ENCODE peak calls at places on chromosomes 2 and 18, in four cellular contexts. E, C, I and M are unnamed samples. For H3K4me1, the result is how much of the 10 kb centered on the place peaks cover.

GRCh38 chr2:170836027-170836426 is 19.3 kb downstream of the GAD1 start:
- DNase-seq in E (no peak), C (no peak), I (no peak), M (no peak)

GRCh38 chr18:50560681-50561629 is 1.1 kb downstream of the MAPK4 start:
- DNase-seq in E (peak), C (peak), I (no peak), M (no peak)

GRCh38 chr2:38386377-38386776 is 9.3 kb upstream of the ATL2 start:
- DNase-seq in E (no peak), C (no peak), I (peak), M (no peak)

GRCh38 chr2:154263206-154263605 is 391.5 kb downstream of the GALNT13 start:
- DNase-seq in E (no peak), C (no peak), I (no peak), M (no peak)

GRCh38 chr2:69012310-69013122 is 463 bp upstream of the ANTXR1 start:
- DNase-seq in E (peak), C (peak), I (peak), M (peak)

GRCh38 chr2:134411828-134412638 is 158.2 kb downstream of the MGAT5 start:
- DNase-seq in E (peak), C (peak), I (peak), M (peak)

GRCh38 chr2:116810645-116811044 is 1003.8 kb upstream of the DDX18 start:
- DNase-seq in E (no peak), C (no peak), I (no peak), M (no peak)

GRCh38 chr2:54310314-54310713 is 54.3 kb upstream of the TSPYL6 start:
- DNase-seq in E (no peak), C (no peak), I (peak), M (no peak)

GRCh38 chr2:108169982-108170625 is 69.7 kb upstream of the SULT1C3 start:
- DNase-seq in E (peak), C (peak), I (peak), M (peak)

GRCh38 chr18:58997811-58998337 is 133.2 kb downstream of the ZNF532 start:
- DNase-seq in E (no peak), C (no peak), I (peak), M (no peak)

GRCh38 chr2:75982750-75983149 is 272.0 kb upstream of the GCFC2 start:
- DNase-seq in E (no peak), C (peak), I (no peak), M (no peak)

GRCh38 chr18:67131498-67131897 is 385.0 kb downstream of the DSEL start:
- DNase-seq in E (no peak), C (peak), I (no peak), M (no peak)

GRCh38 chr2:30213326-30213725 is 18.0 kb upstream of the LBH start:
- DNase-seq in E (no peak), C (no peak), I (no peak), M (no peak)

GRCh38 chr2:181998045-181998444 is 12.4 kb downstream of the PPP1R1C start:
- DNase-seq in E (no peak), C (no peak), I (peak), M (no peak)

GRCh38 chr2:215396595-215397313 is 39.1 kb downstream of the FN1 start:
- DNase-seq in E (no peak), C (no peak), I (peak), M (no peak)

GRCh38 chr2:164054651-164055050 is 318.8 kb upstream of the FIGN start:
- DNase-seq in E (no peak), C (no peak), I (no peak), M (no peak)

GRCh38 chr2:26887142-26887541 is 39.2 kb downstream of the DPYSL5 start:
- DNase-seq in E (no peak), C (no peak), I (no peak), M (peak)

GRCh38 chr2:241739651-241740050 is 5.2 kb downstream of the D2HGDH start:
- DNase-seq in E (no peak), C (no peak), I (peak), M (no peak)

GRCh38 chr2:57981369-57981768 is 65.2 kb upstream of the VRK2 start:
- DNase-seq in E (no peak), C (no peak), I (peak), M (no peak)

GRCh38 chr18:31684279-31685096 is at the start of gene B4GALT6:
- DNase-seq in E (peak), C (peak), I (peak), M (peak)

GRCh38 chr18:55396267-55396905 is 191.6 kb downstream of the TCF4 start:
- DNase-seq in E (no peak), C (no peak), I (no peak), M (no peak)

GRCh38 chr2:11568436-11568835 is 34.6 kb downstream of the GREB1 start:
- DNase-seq in E (no peak), C (no peak), I (no peak), M (no peak)

GRCh38 chr2:201235865-201236811 is 24.2 kb upstream of the CASP8 start:
- DNase-seq in E (peak), C (peak), I (peak), M (peak)

GRCh38 chr2:109160714-109161440 is 31.9 kb downstream of the SH3RF3 start:
- DNase-seq in E (peak), C (no peak), I (no peak), M (no peak)

GRCh38 chr2:187372213-187372612 is 75.8 kb downstream of the CALCRL start:
- DNase-seq in E (no peak), C (no peak), I (peak), M (no peak)
- H3K4me2 ChIP-seq in E (no peak), C (no peak), I (no peak), M (no peak)

DNA sequence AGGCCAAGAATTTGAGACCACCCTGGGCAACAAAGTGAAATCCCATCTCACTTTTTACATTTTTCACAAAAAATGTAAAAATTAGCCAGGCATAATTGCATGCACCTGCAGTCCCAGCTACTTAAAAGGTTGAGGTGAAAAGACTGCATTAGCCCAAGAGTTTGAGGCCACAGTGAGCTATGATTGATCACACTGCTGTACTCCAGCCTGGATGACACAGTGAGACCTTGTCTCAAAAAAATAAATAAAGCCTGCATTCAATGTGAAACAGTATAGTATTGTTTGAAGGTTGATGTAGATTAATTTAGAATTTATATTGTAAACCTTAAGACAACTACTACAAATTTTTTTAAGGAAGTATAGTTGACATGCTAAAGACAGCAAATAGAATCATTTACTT is 53.5 kb downstream of the TBC1D8 start:
- DNase-seq in E (no peak), C (no peak), I (no peak), M (no peak)
- H3K4me1 ChIP-seq in E (under half), C (under half), I (under half), M (under half)

GRCh38 chr2:238449909-238450417 is 23.2 kb downstream of the ASB1 start:
- DNase-seq in E (no peak), C (no peak), I (peak), M (no peak)
- TF ChIP-seq EZH2phosphoT487 in E (no peak), C (no peak), I (no peak), M (no peak)

GRCh38 chr2:226969412-226969811 is 133.6 kb downstream of the RHBDD1 start:
- DNase-seq in E (no peak), C (no peak), I (peak), M (peak)
- H3K4me2 ChIP-seq in E (no peak), C (peak), I (peak), M (peak)

DNA sequence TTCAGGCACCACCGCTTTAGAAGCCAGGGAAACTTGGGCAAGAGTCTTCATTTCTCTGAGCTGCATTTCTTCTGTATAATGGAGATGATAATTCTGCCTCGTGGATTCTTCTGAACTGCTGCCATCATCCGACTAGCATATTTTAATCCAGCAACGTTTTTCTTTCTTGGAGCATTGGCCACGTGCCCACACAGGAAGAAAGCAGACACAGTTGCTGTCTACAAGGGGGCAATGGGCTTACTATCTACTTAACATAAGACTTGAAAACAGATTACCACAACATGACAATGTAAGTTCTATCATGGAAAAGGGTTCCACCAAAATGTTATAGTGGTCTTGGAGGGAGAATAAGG is 176.5 kb downstream of the FAM210A start:
- DNase-seq in E (no peak), C (no peak), I (no peak), M (no peak)
- H3K4me1 ChIP-seq in E (under half), C (under half), I (under half), M (under half)

DNA sequence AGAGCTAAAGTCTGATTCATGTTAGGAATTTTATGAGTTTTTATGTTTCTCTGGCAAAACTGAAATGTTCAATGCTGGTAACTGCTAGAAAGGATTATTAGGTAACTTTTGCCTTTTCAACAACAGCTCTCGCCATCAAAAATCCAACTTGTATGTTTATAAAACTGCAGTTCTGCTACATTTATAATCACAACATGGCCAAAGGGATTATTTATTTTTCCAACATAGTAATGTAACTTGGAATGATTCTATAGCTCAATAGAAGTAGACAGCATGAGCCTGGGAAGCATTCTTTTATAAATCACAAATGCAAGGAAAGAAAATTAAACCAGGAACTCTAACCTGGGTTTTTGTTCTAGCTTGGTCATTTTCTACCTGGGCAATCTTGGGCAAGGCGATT is 470.9 kb downstream of the TGIF1 start:
- DNase-seq in E (no peak), C (no peak), I (no peak), M (no peak)
- TF ChIP-seq EZH2phosphoT487 in E (no peak), C (no peak), I (no peak), M (no peak)

DNA sequence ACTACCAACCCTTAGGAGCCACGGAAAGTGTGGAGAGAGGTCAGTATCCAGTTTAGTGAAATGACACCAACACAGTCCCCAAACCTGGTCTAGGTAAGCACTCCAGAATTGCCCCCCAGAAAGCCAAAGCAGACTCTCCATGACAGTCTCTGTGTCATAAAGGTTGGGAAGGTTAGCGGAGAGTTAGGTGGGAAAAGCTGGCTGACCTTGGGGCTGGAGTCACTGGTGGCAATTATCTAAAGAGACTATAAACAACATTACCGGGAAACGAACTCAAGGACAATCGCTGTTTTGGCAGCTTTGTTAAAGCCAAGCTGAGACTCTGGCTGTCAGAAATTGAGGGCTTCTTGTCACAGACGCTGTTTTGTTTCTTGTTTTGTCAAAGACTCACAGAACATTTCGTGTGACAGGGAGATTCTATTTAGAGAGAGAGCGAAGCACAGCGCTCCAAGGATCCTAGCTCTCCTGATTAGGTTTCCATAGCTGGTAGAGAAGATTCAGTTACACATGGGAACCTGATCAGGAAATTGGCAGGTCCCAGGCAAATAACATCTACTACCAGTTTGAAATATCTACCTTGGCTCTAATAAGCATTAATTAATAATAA is 111.3 kb downstream of the LNPK start:
- DNase-seq in E (no peak), C (no peak), I (no peak), M (no peak)
- H3K4me2 ChIP-seq in E (no peak), C (no peak), I (no peak), M (no peak)

GRCh38 chr2:28598484-28598883 is 102.6 kb downstream of the PLB1 start:
- DNase-seq in E (no peak), C (no peak), I (no peak), M (no peak)
- H3K4me1 ChIP-seq in E (under half), C (under half), I (under half), M (under half)

GRCh38 chr2:85790032-85790431 is 36.2 kb downstream of the ATOH8 start:
- DNase-seq in E (no peak), C (no peak), I (no peak), M (no peak)

GRCh38 chr2:85787981-85788340 is 34.2 kb downstream of the ATOH8 start:
- DNase-seq in E (no peak), C (no peak), I (no peak), M (no peak)

GRCh38 chr2:85787282-85787980 is 33.6 kb downstream of the ATOH8 start:
- DNase-seq in E (no peak), C (no peak), I (no peak), M (no peak)

GRCh38 chr2:85789271-85789670 is 35.5 kb downstream of the ATOH8 start:
- DNase-seq in E (no peak), C (no peak), I (no peak), M (no peak)

GRCh38 chr2:85788603-85789002 is 34.8 kb downstream of the ATOH8 start:
- DNase-seq in E (no peak), C (no peak), I (no peak), M (no peak)
- TF ChIP-seq EZH2phosphoT487 in E (no peak), C (no peak), I (no peak), M (no peak)